ENCODE peak calls at places on chromosomes 5 and 9, in eight cellular contexts. J is uterus, C is sigmoid colon, K is Peyer's patch, V is gastrocnemius medialis, L is IMR-90, E is spleen, I is A549. S is an unnamed sample.

GRCh38 chr5:66209794-66210193 is 65.7 kb downstream of the SREK1 start:
- DNase-seq in J (no peak), C (no peak), K (no peak), V (no peak), L (no peak), E (no peak), I (no peak), S (no peak)

GRCh38 chr5:108521011-108521700 is 139.3 kb upstream of the FBXL17 start:
- DNase-seq in J (no peak), C (no peak), K (no peak), V (no peak), L (no peak), E (no peak), I (no peak), S (no peak)

GRCh38 chr5:88675159-88675757 is 207.7 kb downstream of the MEF2C start:
- DNase-seq in J (no peak), C (no peak), K (no peak), V (no peak), L (no peak), E (no peak), I (no peak), S (no peak)

GRCh38 chr5:65152131-65152530 is 329.6 kb downstream of the ADAMTS6 start:
- DNase-seq in J (no peak), C (no peak), K (no peak), V (no peak), L (peak; percentile 51), E (no peak), I (peak; percentile 22), S (no peak)

GRCh38 chr5:138282918-138283742 is 8.7 kb upstream of the GFRA3 start:
- DNase-seq in J (peak; percentile 13), C (peak; percentile 63), K (no peak), V (no peak), L (peak; percentile 67), E (no peak), I (peak; percentile 76), S (no peak)

GRCh38 chr9:122518841-122519240 is at the start of gene OR1J4:
- DNase-seq in J (no peak), C (no peak), K (no peak), V (no peak), L (no peak), E (no peak), I (no peak), S (no peak)

GRCh38 chr5:157842787-157843186 is 16.2 kb downstream of the CLINT1 start:
- DNase-seq in J (no peak), C (no peak), K (no peak), V (no peak), L (no peak), E (no peak), I (no peak), S (no peak)

GRCh38 chr5:43891112-43891511 is 288.1 kb downstream of the NNT start:
- DNase-seq in J (no peak), C (no peak), K (no peak), V (no peak), L (no peak), E (no peak), I (no peak), S (no peak)

GRCh38 chr5:169592937-169593650 is 9.5 kb downstream of the SPDL1 start:
- DNase-seq in J (no peak), C (no peak), K (no peak), V (no peak), L (no peak), E (no peak), I (peak; percentile 92), S (no peak)

GRCh38 chr9:128863647-128864046 is 18.1 kb downstream of the KYAT1 start:
- DNase-seq in J (peak; percentile 77), C (peak; percentile 88), K (peak; percentile 90), V (peak; percentile 32), L (peak; percentile 36), E (peak; percentile 94), I (peak; percentile 82), S (peak; percentile 88)

DNA sequence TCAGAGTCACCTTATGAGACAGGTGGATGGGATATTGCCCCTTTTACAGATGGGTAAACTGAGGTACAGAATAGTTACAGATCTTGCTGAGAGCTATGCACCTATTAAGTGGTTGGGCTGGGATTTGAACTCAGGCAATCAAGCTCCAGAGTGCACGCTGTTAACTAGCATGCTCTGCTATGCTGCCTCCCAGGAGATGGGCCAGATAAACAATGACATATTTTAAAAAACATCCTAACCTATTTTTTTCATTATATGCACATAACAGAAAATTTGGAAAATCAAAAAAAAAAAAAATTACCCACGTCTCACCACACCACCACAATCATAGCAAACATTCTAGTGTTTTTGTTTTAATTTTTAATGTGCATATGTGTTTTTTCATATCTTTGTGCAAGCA is 123.4 kb upstream of the STC2 start:
- DNase-seq in J (no peak), C (no peak), K (no peak), V (no peak), L (peak; percentile 31), E (no peak), I (no peak), S (no peak)
- H3K4me1 ChIP-seq in J (no peaks in the 10 kb centered on the region), C (no peaks in the 10 kb centered on the region), K (no peaks in the 10 kb centered on the region), V (peaks cover 51% of the 10 kb centered on the region), L (peaks cover 34% of the 10 kb centered on the region), E (peaks cover 15% of the 10 kb centered on the region), I (peaks cover 46% of the 10 kb centered on the region), S (peaks cover 15% of the 10 kb centered on the region)

GRCh38 chr9:68798408-68798807 is 93.4 kb downstream of the PIP5K1B start:
- DNase-seq in J (no peak), C (no peak), K (no peak), V (no peak), L (no peak), E (no peak), I (no peak), S (no peak)

GRCh38 chr9:68800836-68801235 is 95.8 kb downstream of the PIP5K1B start:
- DNase-seq in J (no peak), C (no peak), K (no peak), V (no peak), L (no peak), E (no peak), I (no peak), S (no peak)

GRCh38 chr9:68804911-68805889 is 100.2 kb downstream of the PIP5K1B start:
- DNase-seq in J (no peak), C (no peak), K (no peak), V (no peak), L (no peak), E (no peak), I (no peak), S (no peak)

GRCh38 chr9:68805890-68806517 is 101.0 kb downstream of the PIP5K1B start:
- DNase-seq in J (no peak), C (no peak), K (no peak), V (no peak), L (no peak), E (no peak), I (no peak), S (no peak)

DNA sequence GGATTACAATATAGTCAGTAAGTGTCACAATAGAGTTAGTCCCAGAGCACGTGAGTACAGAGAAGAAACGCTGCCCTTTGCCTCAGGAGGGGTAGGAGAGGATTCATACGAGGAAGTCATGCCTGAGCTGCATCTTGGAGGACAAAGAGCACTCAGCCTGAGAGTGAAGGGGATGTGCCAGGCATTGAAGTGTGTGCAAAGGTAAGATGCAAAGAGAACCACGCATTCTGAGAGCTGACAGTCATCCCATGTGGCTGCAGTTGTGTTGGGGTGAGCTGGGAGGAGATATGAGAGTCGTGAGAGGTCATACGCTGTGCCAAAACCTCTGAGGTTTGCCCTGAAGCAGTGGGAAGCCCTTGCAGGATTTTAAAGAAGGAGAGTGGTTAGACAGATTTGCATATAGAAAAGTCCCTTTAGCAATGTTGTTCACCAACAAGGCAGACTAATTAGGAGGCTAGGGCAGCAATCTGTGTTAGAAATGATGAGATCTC is 97.5 kb downstream of the PIP5K1B start:
- DNase-seq in J (no peak), C (no peak), K (peak; percentile 81), V (no peak), L (no peak), E (no peak), I (no peak), S (no peak)
- TF ChIP-seq POLR2A in J (no peak), C (no peak), K (no peak), V (no peak), L (no peak), E (no peak), I (no peak), S (no peak)

GRCh38 chr9:6681957-6682501 is 36.5 kb upstream of the GLDC start:
- DNase-seq in J (peak; percentile 15), C (no peak), K (no peak), V (no peak), L (no peak), E (peak; percentile 79), I (no peak), S (no peak)
- H3K4me1 ChIP-seq in J (no peaks in the 10 kb centered on the region), C (peaks cover 6% of the 10 kb centered on the region), K (no peaks in the 10 kb centered on the region), V (no peaks in the 10 kb centered on the region), L (no peaks in the 10 kb centered on the region), E (peaks cover 64% of the 10 kb centered on the region), I (peaks cover 9% of the 10 kb centered on the region), S (peaks cover 7% of the 10 kb centered on the region)

GRCh38 chr5:997001-997474 is 11.6 kb upstream of the NKD2 start:
- DNase-seq in J (peak; percentile 18), C (peak; percentile 73), K (no peak), V (no peak), L (no peak), E (no peak), I (peak; percentile 46), S (peak; percentile 21)
- TF ChIP-seq POLR2A in J (no peak), C (no peak), K (no peak), V (no peak), L (no peak), E (no peak), I (no peak), S (no peak)

GRCh38 chr9:35476596-35476995 is 13.3 kb upstream of the RUSC2 start:
- DNase-seq in J (no peak), C (no peak), K (no peak), V (no peak), L (no peak), E (no peak), I (no peak), S (peak; percentile 25)
- H3K4me1 ChIP-seq in J (no peaks in the 10 kb centered on the region), C (no peaks in the 10 kb centered on the region), K (no peaks in the 10 kb centered on the region), V (no peaks in the 10 kb centered on the region), L (peaks cover under 1% of the 10 kb centered on the region), E (no peaks in the 10 kb centered on the region), I (peaks cover 17% of the 10 kb centered on the region), S (peaks cover 4% of the 10 kb centered on the region)

GRCh38 chr5:178115835-178116405 is 2.6 kb downstream of the N4BP3 start:
- DNase-seq in J (no peak), C (no peak), K (no peak), V (no peak), L (no peak), E (no peak), I (no peak), S (no peak)

GRCh38 chr5:178115136-178115834 is 2.0 kb downstream of the N4BP3 start:
- DNase-seq in J (no peak), C (no peak), K (no peak), V (no peak), L (no peak), E (no peak), I (no peak), S (no peak)

GRCh38 chr5:178117911-178118310 is 4.6 kb downstream of the N4BP3 start:
- DNase-seq in J (no peak), C (no peak), K (peak; percentile 58), V (no peak), L (no peak), E (no peak), I (no peak), S (no peak)

GRCh38 chr5:178118345-178118744 is 5.0 kb downstream of the N4BP3 start:
- DNase-seq in J (no peak), C (no peak), K (peak; percentile 73), V (no peak), L (no peak), E (no peak), I (no peak), S (no peak)

GRCh38 chr5:178116406-178116885 is 3.1 kb downstream of the N4BP3 start:
- DNase-seq in J (no peak), C (no peak), K (peak; percentile 89), V (no peak), L (no peak), E (peak; percentile 92), I (no peak), S (peak; percentile 55)
- TF ChIP-seq POLR2A in J (no peak), C (no peak), K (no peak), V (no peak), L (no peak), E (no peak), I (no peak), S (no peak)

S was measured in upper lobe of left lung.